ENCODE peak calls at places on chromosomes 12 and 14, in eight cellular contexts. S is SK-N-SH, L is stomach, X is GM23338, D is upper lobe of left lung, Y is HepG2, N is suprapubic skin, V is SK-N-MC. K is an unnamed sample.

GRCh38 chr14:51677276-51677675 is 25.6 kb downstream of the FRMD6 start:
- DNase-seq in S (peak), L (no peak), X (no peak), D (no peak), Y (no peak), N (no peak), V (peak), K (no peak)

GRCh38 chr14:77542349-77543239 is 44.0 kb upstream of the ISM2 start:
- DNase-seq in S (no peak), L (no peak), X (no peak), D (no peak), Y (no peak), N (no peak), V (peak), K (no peak)

GRCh38 chr12:14810167-14810952 is 3.6 kb downstream of the SMCO3 start:
- DNase-seq in S (no peak), L (no peak), X (no peak), D (peak), Y (no peak), N (no peak), V (no peak), K (no peak)

GRCh38 chr12:50598321-50598862 is 93.6 kb downstream of the DIP2B start:
- DNase-seq in S (no peak), L (no peak), X (no peak), D (no peak), Y (no peak), N (no peak), V (no peak), K (no peak)

GRCh38 chr12:119699199-119699765 is 31.3 kb downstream of the PRKAB1 start:
- DNase-seq in S (no peak), L (no peak), X (no peak), D (no peak), Y (no peak), N (no peak), V (no peak), K (no peak)

GRCh38 chr12:132477703-132478432 is 12.1 kb upstream of the FBRSL1 start:
- DNase-seq in S (no peak), L (no peak), X (no peak), D (no peak), Y (no peak), N (no peak), V (no peak), K (no peak)

GRCh38 chr14:67999693-68000384 is 180.3 kb downstream of the RAD51B start:
- DNase-seq in S (no peak), L (no peak), X (no peak), D (no peak), Y (no peak), N (no peak), V (peak), K (no peak)

GRCh38 chr14:76710093-76711010 is 50.9 kb upstream of the VASH1 start:
- DNase-seq in S (peak), L (no peak), X (peak), D (no peak), Y (peak), N (no peak), V (peak), K (peak)

GRCh38 chr12:52121848-52122838 is 42.6 kb downstream of the SMIM41 start:
- DNase-seq in S (peak), L (peak), X (peak), D (peak), Y (no peak), N (no peak), V (no peak), K (no peak)
- TF ChIP-seq POLR2AphosphoS5 in S (no peak), L (no peak), X (peak), D (no peak), Y (no peak), N (no peak), V (no peak), K (no peak)

GRCh38 chr14:24054324-24054641 is 2.5 kb downstream of the CARMIL3 start:
- DNase-seq in S (no peak), L (no peak), X (no peak), D (peak), Y (no peak), N (peak), V (no peak), K (no peak)

GRCh38 chr14:24051789-24052655 is at the start of gene CARMIL3:
- DNase-seq in S (peak), L (peak), X (peak), D (peak), Y (peak), N (no peak), V (no peak), K (no peak)

GRCh38 chr14:24053548-24054323 is 1.9 kb downstream of the CARMIL3 start:
- DNase-seq in S (peak), L (no peak), X (no peak), D (peak), Y (no peak), N (peak), V (no peak), K (no peak)

GRCh38 chr14:24051162-24051788 is 534 bp upstream of the CARMIL3 start:
- DNase-seq in S (no peak), L (peak), X (peak), D (peak), Y (no peak), N (no peak), V (no peak), K (no peak)

DNA sequence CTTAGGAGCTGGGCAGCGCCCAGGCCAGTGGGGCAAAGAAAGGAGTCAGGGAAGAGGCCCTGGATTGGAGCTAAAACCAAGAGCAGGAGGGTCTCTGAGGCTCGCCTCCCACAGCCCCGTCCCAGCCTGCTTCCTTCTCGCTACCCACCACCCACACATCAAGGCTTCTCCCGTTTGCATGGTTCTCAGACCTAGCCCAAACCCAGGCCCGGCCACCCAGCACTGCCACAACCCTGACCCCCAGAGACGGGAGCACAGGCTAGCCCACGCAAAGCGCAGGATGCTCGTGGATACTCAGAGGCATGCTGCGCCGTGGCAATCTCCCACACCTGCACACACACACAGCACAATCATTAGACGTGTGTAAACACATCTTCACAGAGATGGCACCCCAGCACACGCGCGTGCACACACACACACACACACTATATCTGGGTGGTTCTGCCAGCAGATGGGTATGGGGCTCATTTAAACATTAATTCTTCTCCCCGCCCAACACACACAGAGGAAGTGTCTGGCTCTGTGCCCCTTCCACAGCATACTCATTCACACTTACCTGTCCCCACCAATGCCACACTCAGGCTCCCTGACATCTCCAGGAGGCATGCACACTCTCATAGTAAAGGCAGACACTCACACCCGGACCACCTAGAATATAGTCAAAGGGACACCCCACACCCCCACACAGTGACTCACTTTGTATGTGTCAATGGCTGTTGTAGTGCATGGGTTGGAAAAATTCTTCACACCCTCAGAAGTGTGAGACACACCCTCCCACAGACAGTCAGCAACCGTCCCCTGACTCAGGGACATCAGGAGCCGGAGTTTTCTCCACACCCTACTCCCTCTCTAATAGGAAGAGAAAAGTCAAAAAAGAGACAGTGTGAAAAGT is 1.1 kb downstream of the CARMIL3 start:
- DNase-seq in S (no peak), L (no peak), X (no peak), D (peak), Y (no peak), N (no peak), V (no peak), K (no peak)
- H3K27ac ChIP-seq in S (peak), L (no peak), X (no peak), D (no peak), Y (no peak), N (no peak), V (no peak), K (no peak)

DNA sequence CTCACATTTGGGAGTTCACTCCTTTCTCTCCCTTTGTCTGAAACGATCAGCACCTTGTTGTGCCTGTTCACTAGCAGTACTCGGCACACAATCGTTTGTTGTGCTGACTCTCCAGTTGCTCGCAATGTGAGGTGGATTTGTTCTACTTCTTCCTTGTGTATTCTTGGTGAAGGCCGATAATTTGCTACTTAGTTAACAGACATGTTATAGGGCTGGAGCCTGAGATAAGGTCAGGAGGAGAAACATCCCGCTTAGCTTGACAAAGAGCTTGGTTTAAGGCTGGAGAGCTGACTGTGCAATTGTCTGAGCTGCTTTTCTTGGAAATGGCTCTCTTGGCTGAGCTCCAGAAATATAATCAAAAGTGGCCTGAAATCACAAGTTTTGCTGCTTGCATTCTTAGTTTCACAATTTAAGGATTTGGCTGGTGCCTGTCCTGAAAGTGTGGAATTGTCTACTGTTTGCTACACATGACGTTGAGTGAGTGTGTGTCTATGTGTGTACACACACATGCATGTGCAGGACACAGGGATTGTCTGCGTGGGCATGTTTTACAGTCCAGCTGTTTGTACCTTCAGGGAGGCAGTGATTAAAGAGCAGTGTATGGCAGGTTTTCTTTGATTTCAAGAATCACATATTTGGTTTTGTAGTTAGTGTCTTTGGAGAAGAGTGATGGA is 77.7 kb downstream of the ARF6 start:
- DNase-seq in S (no peak), L (peak), X (no peak), D (no peak), Y (no peak), N (no peak), V (no peak), K (no peak)
- TF ChIP-seq POLR2AphosphoS5 in S (no peak), L (peak), X (no peak), D (peak), Y (no peak), N (no peak), V (peak), K (no peak)

GRCh38 chr12:94100990-94101901 is 47.1 kb upstream of the PLXNC1 start:
- DNase-seq in S (peak), L (peak), X (peak), D (peak), Y (peak), N (peak), V (no peak), K (peak)
- H3K27ac ChIP-seq in S (no peak), L (peak), X (no peak), D (peak), Y (no peak), N (no peak), V (no peak), K (peak)

GRCh38 chr14:104752338-104752734 is 611 bp upstream of the SIVA1 start:
- DNase-seq in S (no peak), L (no peak), X (no peak), D (no peak), Y (no peak), N (no peak), V (no peak), K (no peak)

GRCh38 chr14:104753528-104754212 is 723 bp downstream of the SIVA1 start:
- DNase-seq in S (no peak), L (no peak), X (peak), D (no peak), Y (no peak), N (no peak), V (no peak), K (no peak)

GRCh38 chr14:104751539-104752337 is 1.2 kb upstream of the SIVA1 start:
- DNase-seq in S (peak), L (no peak), X (no peak), D (no peak), Y (no peak), N (no peak), V (no peak), K (no peak)

GRCh38 chr14:104754213-104754851 is 1.4 kb downstream of the SIVA1 start:
- DNase-seq in S (no peak), L (no peak), X (no peak), D (no peak), Y (no peak), N (no peak), V (no peak), K (no peak)

DNA sequence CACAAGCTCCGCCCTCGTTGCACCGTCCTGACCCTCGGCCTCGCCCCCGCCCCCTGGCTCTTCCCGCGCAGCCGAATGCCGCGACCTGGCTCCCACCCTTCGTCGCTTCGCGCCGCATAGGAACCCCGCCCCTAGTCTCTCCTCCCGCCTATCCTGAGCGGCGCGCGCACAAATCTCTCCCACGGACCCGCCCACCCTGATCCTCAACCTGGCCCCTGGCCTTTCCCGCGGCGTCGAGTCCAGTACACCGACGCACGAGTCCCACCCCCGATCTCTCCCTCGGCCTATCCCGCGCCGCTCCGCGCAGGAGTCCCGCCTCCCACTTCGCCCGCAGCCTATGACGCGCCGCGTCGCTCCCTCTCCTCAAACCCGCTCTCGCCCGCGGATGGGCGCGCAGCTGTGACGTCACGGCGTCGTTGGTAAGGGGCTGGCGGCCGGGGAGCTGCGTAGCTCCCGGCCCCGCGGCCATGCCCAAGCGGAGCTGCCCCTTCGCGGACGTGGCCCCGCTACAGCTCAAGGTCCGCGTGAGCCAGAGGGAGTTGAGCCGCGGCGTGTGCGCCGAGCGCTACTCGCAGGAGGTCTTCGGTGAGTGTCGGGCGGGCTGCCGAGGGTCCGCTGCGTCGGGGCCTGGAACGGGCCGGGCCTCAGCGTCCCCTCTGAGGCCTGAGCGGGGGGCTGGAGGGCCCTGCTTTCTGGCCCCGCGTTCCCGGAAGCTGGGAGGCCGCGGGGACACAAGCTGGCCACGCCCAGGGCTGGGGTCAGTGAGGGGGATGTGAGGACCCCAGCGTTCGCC is at the start of gene SIVA1:
- DNase-seq in S (peak), L (peak), X (peak), D (peak), Y (peak), N (peak), V (peak), K (peak)
- TF ChIP-seq POLR2AphosphoS5 in S (peak), L (peak), X (peak), D (peak), Y (peak), N (no peak), V (peak), K (peak)

GRCh38 chr14:103008126-103008525 is 49.2 kb downstream of the CDC42BPB start:
- DNase-seq in S (no peak), L (no peak), X (no peak), D (no peak), Y (no peak), N (no peak), V (no peak), K (no peak)
- H3K27ac ChIP-seq in S (no peak), L (no peak), X (no peak), D (no peak), Y (no peak), N (no peak), V (no peak), K (no peak)

GRCh38 chr12:52025301-52026172 is 18.8 kb downstream of the TAMALIN start:
- DNase-seq in S (peak), L (peak), X (peak), D (peak), Y (peak), N (peak), V (peak), K (no peak)
- TF ChIP-seq POLR2AphosphoS5 in S (no peak), L (peak), X (no peak), D (peak), Y (no peak), N (no peak), V (peak), K (peak)